ENCODE peak calls at places on chromosome 2, in eight cellular contexts. Q, E, P, M, H, K, U and A are unnamed samples.

GRCh38 chr2:120396519-120397361 is 50.8 kb downstream of the INHBB start:
- DNase-seq in H (no peak), Q (no peak), E (no peak), K (no peak), P (no peak), U (no peak), M (no peak), A (no peak)

GRCh38 chr2:231297108-231297908 is 98.2 kb upstream of the B3GNT7 start:
- DNase-seq in M (peak; percentile 35), P (no peak), K (peak; percentile 4), H (peak; percentile 54), E (peak; percentile 62), U (peak; percentile 40), Q (peak; percentile 74), A (no peak)

GRCh38 chr2:143802871-143803650 is 673.8 kb downstream of the ARHGAP15 start:
- DNase-seq in Q (no peak), E (no peak), U (no peak), H (no peak), K (no peak), M (no peak), P (no peak), A (no peak)

GRCh38 chr2:212928681-212929080 is 222.7 kb downstream of the IKZF2 start:
- DNase-seq in P (no peak), U (no peak), Q (no peak), H (no peak), K (no peak), E (peak; percentile 21), M (no peak), A (no peak)

GRCh38 chr2:56132138-56132537 is 51.7 kb upstream of the CCDC85A start:
- DNase-seq in M (peak; percentile 43), U (peak; percentile 34), Q (peak; percentile 70), E (peak; percentile 49), P (no peak), H (peak; percentile 29), K (no peak), A (no peak)

GRCh38 chr2:3242747-3243369 is 134.8 kb downstream of the EIPR1 start:
- DNase-seq in K (no peak), Q (no peak), U (no peak), E (no peak), H (no peak), P (peak; percentile 19), M (no peak), A (peak; percentile 74)

GRCh38 chr2:188957646-188958045 is 16.5 kb upstream of the COL3A1 start:
- DNase-seq in P (no peak), Q (no peak), M (no peak), H (no peak), K (no peak), U (no peak), E (no peak), A (no peak)

GRCh38 chr2:216691210-216691741 is 4.1 kb downstream of the IGFBP5 start:
- DNase-seq in M (peak; percentile 60), U (peak; percentile 86), P (no peak), K (no peak), H (peak; percentile 77), Q (peak; percentile 47), E (peak; percentile 88), A (peak; percentile 32)

GRCh38 chr2:72827999-72828646 is 2.3 kb upstream of the EXOC6B start:
- DNase-seq in M (peak; percentile 65), Q (peak; percentile 77), U (peak; percentile 87), H (peak; percentile 11), E (peak; percentile 90), P (no peak), K (no peak), A (no peak)

GRCh38 chr2:166957686-166958085 is 69.4 kb downstream of the XIRP2 start:
- DNase-seq in U (no peak), M (no peak), Q (peak; percentile 27), K (no peak), P (no peak), E (peak; percentile 5), H (no peak), A (no peak)

GRCh38 chr2:153543639-153544071 is 65.1 kb upstream of the RPRM start:
- DNase-seq in U (no peak), Q (no peak), K (no peak), M (no peak), P (no peak), H (no peak), E (peak; percentile 1), A (no peak)